ENCODE peak calls at places on chromosome 22, in seven cellular contexts. One of them, this sample, is unnamed.

GRCh38 chr22:45064313-45065268 is 54.8 kb upstream of the PHF21B start:
- DNase-seq in activated CD4-positive, alpha-beta T cell treated with anti-CD3 and anti-CD28 coated beads for 4 hours: peak; percentile 3
- DNase-seq in HCEC 1CT: peak; percentile 58
- DNase-seq in HEK293T: no peak
- DNase-seq in RPMI7951: peak; percentile 90
- DNase-seq in amniotic epithelial cell: peak; percentile 5
- DNase-seq in H9: no peak
- DNase-seq in this sample: no peak

GRCh38 chr22:26017932-26018331 is 151.3 kb upstream of the SEZ6L start:
- DNase-seq in H9: no peak
- DNase-seq in RPMI7951: no peak
- DNase-seq in amniotic epithelial cell: no peak
- DNase-seq in HCEC 1CT: no peak
- DNase-seq in HEK293T: no peak
- DNase-seq in activated CD4-positive, alpha-beta T cell treated with anti-CD3 and anti-CD28 coated beads for 4 hours: no peak
- DNase-seq in this sample: no peak

GRCh38 chr22:46355369-46355995 is 20.0 kb downstream of the TRMU start:
- DNase-seq in H9: peak; percentile 83
- DNase-seq in amniotic epithelial cell: peak; percentile 31
- DNase-seq in RPMI7951: peak; percentile 45
- DNase-seq in HEK293T: peak; percentile 84
- DNase-seq in HCEC 1CT: no peak
- DNase-seq in activated CD4-positive, alpha-beta T cell treated with anti-CD3 and anti-CD28 coated beads for 4 hours: peak; percentile 62
- DNase-seq in this sample: peak; percentile 85

GRCh38 chr22:33756508-33756949 is 163.7 kb downstream of the LARGE1 start:
- DNase-seq in activated CD4-positive, alpha-beta T cell treated with anti-CD3 and anti-CD28 coated beads for 4 hours: no peak
- DNase-seq in amniotic epithelial cell: no peak
- DNase-seq in RPMI7951: no peak
- DNase-seq in HCEC 1CT: no peak
- DNase-seq in H9: peak; percentile 68
- DNase-seq in HEK293T: no peak
- DNase-seq in this sample: peak; percentile 77

GRCh38 chr22:31586137-31586920 is 75.7 kb downstream of the PISD start:
- DNase-seq in HEK293T: no peak
- DNase-seq in activated CD4-positive, alpha-beta T cell treated with anti-CD3 and anti-CD28 coated beads for 4 hours: no peak
- DNase-seq in RPMI7951: no peak
- DNase-seq in HCEC 1CT: peak; percentile 15
- DNase-seq in amniotic epithelial cell: peak; percentile 99
- DNase-seq in H9: no peak
- DNase-seq in this sample: no peak

GRCh38 chr22:40040927-40041326 is 46.2 kb downstream of the FAM83F start:
- DNase-seq in amniotic epithelial cell: peak; percentile 27
- DNase-seq in H9: no peak
- DNase-seq in HCEC 1CT: no peak
- DNase-seq in HEK293T: no peak
- DNase-seq in RPMI7951: peak; percentile 89
- DNase-seq in activated CD4-positive, alpha-beta T cell treated with anti-CD3 and anti-CD28 coated beads for 4 hours: no peak
- DNase-seq in this sample: no peak

GRCh38 chr22:19928207-19928606 is 13.4 kb upstream of the COMT start:
- DNase-seq in RPMI7951: no peak
- DNase-seq in amniotic epithelial cell: no peak
- DNase-seq in HEK293T: no peak
- DNase-seq in HCEC 1CT: no peak
- DNase-seq in H9: no peak
- DNase-seq in activated CD4-positive, alpha-beta T cell treated with anti-CD3 and anti-CD28 coated beads for 4 hours: no peak
- DNase-seq in this sample: no peak

GRCh38 chr22:32466496-32466895 is 2.2 kb upstream of the BPIFC start:
- DNase-seq in RPMI7951: no peak
- DNase-seq in amniotic epithelial cell: peak; percentile 33
- DNase-seq in activated CD4-positive, alpha-beta T cell treated with anti-CD3 and anti-CD28 coated beads for 4 hours: no peak
- DNase-seq in HEK293T: no peak
- DNase-seq in HCEC 1CT: no peak
- DNase-seq in H9: no peak
- DNase-seq in this sample: no peak

GRCh38 chr22:22902247-22902962 is 14.8 kb downstream of the IGLL5 start:
- DNase-seq in HCEC 1CT: no peak
- DNase-seq in activated CD4-positive, alpha-beta T cell treated with anti-CD3 and anti-CD28 coated beads for 4 hours: no peak
- DNase-seq in H9: no peak
- DNase-seq in amniotic epithelial cell: peak; percentile 4
- DNase-seq in HEK293T: no peak
- DNase-seq in RPMI7951: no peak
- DNase-seq in this sample: no peak

GRCh38 chr22:29799217-29799680 is 32.1 kb downstream of the UQCR10 start:
- DNase-seq in H9: no peak
- DNase-seq in RPMI7951: peak; percentile 97
- DNase-seq in HCEC 1CT: peak; percentile 96
- DNase-seq in HEK293T: no peak
- DNase-seq in activated CD4-positive, alpha-beta T cell treated with anti-CD3 and anti-CD28 coated beads for 4 hours: no peak
- DNase-seq in amniotic epithelial cell: peak; percentile 97
- DNase-seq in this sample: no peak

GRCh38 chr22:23219787-23220484 is 39.6 kb downstream of the BCR start:
- DNase-seq in H9: no peak
- DNase-seq in HCEC 1CT: peak; percentile 53
- DNase-seq in HEK293T: no peak
- DNase-seq in amniotic epithelial cell: peak; percentile 58
- DNase-seq in RPMI7951: peak; percentile 37
- DNase-seq in activated CD4-positive, alpha-beta T cell treated with anti-CD3 and anti-CD28 coated beads for 4 hours: peak; percentile 54
- DNase-seq in this sample: no peak

GRCh38 chr22:19709063-19709769 is 5.1 kb upstream of the SEPTIN5 start:
- DNase-seq in amniotic epithelial cell: no peak
- DNase-seq in HCEC 1CT: no peak
- DNase-seq in activated CD4-positive, alpha-beta T cell treated with anti-CD3 and anti-CD28 coated beads for 4 hours: no peak
- DNase-seq in HEK293T: no peak
- DNase-seq in RPMI7951: no peak
- DNase-seq in H9: peak; percentile 28
- DNase-seq in this sample: no peak

GRCh38 chr22:19105456-19105855 is 16.8 kb downstream of the DGCR2 start:
- DNase-seq in HEK293T: no peak
- DNase-seq in H9: no peak
- DNase-seq in HCEC 1CT: no peak
- DNase-seq in RPMI7951: no peak
- DNase-seq in activated CD4-positive, alpha-beta T cell treated with anti-CD3 and anti-CD28 coated beads for 4 hours: no peak
- DNase-seq in amniotic epithelial cell: no peak
- DNase-seq in this sample: no peak

GRCh38 chr22:35392357-35392756 is 7.6 kb upstream of the MCM5 start:
- DNase-seq in HCEC 1CT: no peak
- DNase-seq in activated CD4-positive, alpha-beta T cell treated with anti-CD3 and anti-CD28 coated beads for 4 hours: no peak
- DNase-seq in H9: no peak
- DNase-seq in RPMI7951: no peak
- DNase-seq in amniotic epithelial cell: no peak
- DNase-seq in HEK293T: no peak
- DNase-seq in this sample: no peak

GRCh38 chr22:50202130-50202671 is 1.4 kb downstream of the SELENOO start:
- DNase-seq in activated CD4-positive, alpha-beta T cell treated with anti-CD3 and anti-CD28 coated beads for 4 hours: no peak
- DNase-seq in amniotic epithelial cell: no peak
- DNase-seq in HEK293T: no peak
- DNase-seq in HCEC 1CT: no peak
- DNase-seq in H9: no peak
- DNase-seq in RPMI7951: no peak
- DNase-seq in this sample: no peak

GRCh38 chr22:48178536-48178935 is 1416.1 kb downstream of the TBC1D22A start:
- DNase-seq in RPMI7951: no peak
- DNase-seq in amniotic epithelial cell: no peak
- DNase-seq in activated CD4-positive, alpha-beta T cell treated with anti-CD3 and anti-CD28 coated beads for 4 hours: no peak
- DNase-seq in HCEC 1CT: no peak
- DNase-seq in H9: peak; percentile 12
- DNase-seq in HEK293T: no peak
- DNase-seq in this sample: no peak

GRCh38 chr22:31284241-31284745 is 8.0 kb downstream of the PIK3IP1 start:
- DNase-seq in amniotic epithelial cell: no peak
- DNase-seq in RPMI7951: no peak
- DNase-seq in activated CD4-positive, alpha-beta T cell treated with anti-CD3 and anti-CD28 coated beads for 4 hours: no peak
- DNase-seq in HEK293T: no peak
- DNase-seq in H9: no peak
- DNase-seq in HCEC 1CT: no peak
- DNase-seq in this sample: peak; percentile 15

GRCh38 chr22:23376256-23376655 is 195.9 kb downstream of the BCR start:
- DNase-seq in H9: peak; percentile 80
- DNase-seq in HEK293T: peak; percentile 69
- DNase-seq in RPMI7951: peak; percentile 35
- DNase-seq in HCEC 1CT: peak; percentile 19
- DNase-seq in amniotic epithelial cell: no peak
- DNase-seq in activated CD4-positive, alpha-beta T cell treated with anti-CD3 and anti-CD28 coated beads for 4 hours: no peak
- DNase-seq in this sample: no peak

GRCh38 chr22:17198188-17199130 is 20.8 kb downstream of the ADA2 start:
- DNase-seq in RPMI7951: no peak
- DNase-seq in amniotic epithelial cell: no peak
- DNase-seq in HCEC 1CT: no peak
- DNase-seq in activated CD4-positive, alpha-beta T cell treated with anti-CD3 and anti-CD28 coated beads for 4 hours: no peak
- DNase-seq in H9: peak; percentile 93
- DNase-seq in HEK293T: no peak
- DNase-seq in this sample: peak; percentile 98

GRCh38 chr22:25750569-25751173 is 8.7 kb downstream of the MYO18B start:
- DNase-seq in H9: no peak
- DNase-seq in RPMI7951: no peak
- DNase-seq in HEK293T: no peak
- DNase-seq in activated CD4-positive, alpha-beta T cell treated with anti-CD3 and anti-CD28 coated beads for 4 hours: no peak
- DNase-seq in HCEC 1CT: no peak
- DNase-seq in amniotic epithelial cell: peak; percentile 43
- DNase-seq in this sample: no peak

GRCh38 chr22:35835267-35835997 is 117.8 kb downstream of the APOL5 start:
- DNase-seq in activated CD4-positive, alpha-beta T cell treated with anti-CD3 and anti-CD28 coated beads for 4 hours: no peak
- DNase-seq in RPMI7951: no peak
- DNase-seq in amniotic epithelial cell: peak; percentile 91
- DNase-seq in HEK293T: no peak
- DNase-seq in H9: no peak
- DNase-seq in HCEC 1CT: peak; percentile 64
- DNase-seq in this sample: no peak

GRCh38 chr22:28023036-28023435 is 104.0 kb upstream of the PITPNB start:
- DNase-seq in HCEC 1CT: no peak
- DNase-seq in activated CD4-positive, alpha-beta T cell treated with anti-CD3 and anti-CD28 coated beads for 4 hours: no peak
- DNase-seq in HEK293T: no peak
- DNase-seq in amniotic epithelial cell: no peak
- DNase-seq in RPMI7951: no peak
- DNase-seq in H9: no peak
- DNase-seq in this sample: no peak

GRCh38 chr22:37632174-37633081 is 7.0 kb upstream of the SH3BP1 start:
- DNase-seq in HCEC 1CT: no peak
- DNase-seq in amniotic epithelial cell: no peak
- DNase-seq in HEK293T: no peak
- DNase-seq in RPMI7951: no peak
- DNase-seq in activated CD4-positive, alpha-beta T cell treated with anti-CD3 and anti-CD28 coated beads for 4 hours: no peak
- DNase-seq in H9: no peak
- DNase-seq in this sample: no peak

GRCh38 chr22:37951305-37951704 is 2.1 kb downstream of the C22orf23 start:
- DNase-seq in HCEC 1CT: no peak
- DNase-seq in HEK293T: peak; percentile 54
- DNase-seq in H9: peak; percentile 65
- DNase-seq in activated CD4-positive, alpha-beta T cell treated with anti-CD3 and anti-CD28 coated beads for 4 hours: no peak
- DNase-seq in RPMI7951: peak; percentile 38
- DNase-seq in amniotic epithelial cell: peak; percentile 18
- DNase-seq in this sample: peak; percentile 63

GRCh38 chr22:18068991-18069390 is 8.8 kb upstream of the PEX26 start:
- DNase-seq in RPMI7951: no peak
- DNase-seq in HCEC 1CT: no peak
- DNase-seq in activated CD4-positive, alpha-beta T cell treated with anti-CD3 and anti-CD28 coated beads for 4 hours: no peak
- DNase-seq in H9: no peak
- DNase-seq in HEK293T: no peak
- DNase-seq in amniotic epithelial cell: no peak
- DNase-seq in this sample: no peak

GRCh38 chr22:45529966-45530575 is 27.4 kb downstream of the FBLN1 start:
- DNase-seq in amniotic epithelial cell: peak; percentile 86
- DNase-seq in HCEC 1CT: no peak
- DNase-seq in HEK293T: no peak
- DNase-seq in activated CD4-positive, alpha-beta T cell treated with anti-CD3 and anti-CD28 coated beads for 4 hours: no peak
- DNase-seq in H9: no peak
- DNase-seq in RPMI7951: no peak
- DNase-seq in this sample: no peak

GRCh38 chr22:42926034-42926433 is 69.0 kb upstream of the ARFGAP3 start:
- DNase-seq in HCEC 1CT: no peak
- DNase-seq in activated CD4-positive, alpha-beta T cell treated with anti-CD3 and anti-CD28 coated beads for 4 hours: no peak
- DNase-seq in H9: no peak
- DNase-seq in RPMI7951: no peak
- DNase-seq in amniotic epithelial cell: peak; percentile 85
- DNase-seq in HEK293T: no peak
- DNase-seq in this sample: no peak

GRCh38 chr22:42928969-42929837 is 72.1 kb upstream of the ARFGAP3 start:
- DNase-seq in amniotic epithelial cell: peak; percentile 67
- DNase-seq in H9: no peak
- DNase-seq in activated CD4-positive, alpha-beta T cell treated with anti-CD3 and anti-CD28 coated beads for 4 hours: no peak
- DNase-seq in HEK293T: no peak
- DNase-seq in HCEC 1CT: no peak
- DNase-seq in RPMI7951: no peak
- DNase-seq in this sample: no peak

GRCh38 chr22:19038164-19038546 is 84.1 kb downstream of the DGCR2 start:
- DNase-seq in activated CD4-positive, alpha-beta T cell treated with anti-CD3 and anti-CD28 coated beads for 4 hours: no peak
- DNase-seq in H9: peak; percentile 19
- DNase-seq in amniotic epithelial cell: no peak
- DNase-seq in RPMI7951: no peak
- DNase-seq in HCEC 1CT: no peak
- DNase-seq in HEK293T: no peak
- DNase-seq in this sample: no peak

GRCh38 chr22:49253656-49254055 is 574.0 kb downstream of the BRD1 start:
- DNase-seq in HEK293T: no peak
- DNase-seq in RPMI7951: no peak
- DNase-seq in activated CD4-positive, alpha-beta T cell treated with anti-CD3 and anti-CD28 coated beads for 4 hours: no peak
- DNase-seq in HCEC 1CT: no peak
- DNase-seq in amniotic epithelial cell: no peak
- DNase-seq in H9: no peak
- DNase-seq in this sample: no peak

GRCh38 chr22:22558071-22558971 is 744 bp downstream of the PRAME start:
- DNase-seq in activated CD4-positive, alpha-beta T cell treated with anti-CD3 and anti-CD28 coated beads for 4 hours: no peak
- DNase-seq in RPMI7951: peak; percentile 22
- DNase-seq in HCEC 1CT: no peak
- DNase-seq in HEK293T: no peak
- DNase-seq in H9: no peak
- DNase-seq in amniotic epithelial cell: no peak
- DNase-seq in this sample: no peak